ENCODE peak calls at places on chromosomes 11 and 22, in seven cellular contexts. N, S, V, A, I, Z and E are unnamed samples.

GRCh38 chr22:37051629-37052385 is at the start of gene KCTD17:
- DNase-seq in I (peak), S (peak), A (peak), N (peak), Z (peak), V (peak), E (peak)

GRCh38 chr11:37721485-37721884 is 1123.4 kb upstream of the RAG2 start:
- DNase-seq in N (no peak), V (peak), I (peak), S (no peak), Z (peak), A (no peak), E (no peak)

GRCh38 chr11:65437436-65438227 is 15.0 kb downstream of the NEAT1 start:
- DNase-seq in V (peak), Z (peak), A (no peak), I (no peak), N (no peak), S (no peak), E (peak)

GRCh38 chr11:72239296-72239848 is 4.6 kb downstream of the PHOX2A start:
- DNase-seq in N (peak), A (no peak), V (peak), I (peak), S (no peak), Z (peak), E (peak)

GRCh38 chr11:100515087-100515486 is 172.0 kb upstream of the ARHGAP42 start:
- DNase-seq in V (peak), I (peak), Z (peak), N (no peak), S (peak), A (no peak), E (no peak)

GRCh38 chr11:59754494-59754858 is 700 bp upstream of the STX3 start:
- DNase-seq in N (peak), S (peak), V (no peak), Z (peak), A (peak), I (peak), E (no peak)

GRCh38 chr11:110059706-110060430 is 33.3 kb upstream of the ZC3H12C start:
- DNase-seq in V (peak), A (no peak), N (no peak), Z (peak), I (peak), S (no peak), E (peak)

GRCh38 chr11:122101625-122102291 is 14.3 kb downstream of the BLID start:
- DNase-seq in A (no peak), N (peak), I (peak), S (peak), Z (peak), V (peak), E (peak)

GRCh38 chr11:103051986-103052385 is 40.0 kb downstream of the DCUN1D5 start:
- DNase-seq in N (no peak), Z (peak), A (no peak), V (no peak), I (peak), S (no peak), E (peak)

GRCh38 chr11:12512826-12513395 is 135.5 kb downstream of the PARVA start:
- DNase-seq in N (no peak), S (no peak), I (no peak), A (no peak), Z (no peak), V (no peak), E (no peak)

GRCh38 chr11:87463486-87464102 is 425.9 kb downstream of the TMEM135 start:
- DNase-seq in I (peak), Z (peak), N (no peak), V (peak), S (no peak), A (peak), E (peak)
- TF ChIP-seq CTCF in I (peak), Z (peak), N (peak), V (peak), S (peak), A (peak), E (peak)

GRCh38 chr11:34308821-34309585 is 48.8 kb downstream of the ABTB2 start:
- DNase-seq in I (peak), A (peak), N (no peak), V (peak), Z (peak), S (no peak), E (peak)
- TF ChIP-seq CTCF in I (no peak), A (no peak), N (no peak), V (no peak), Z (no peak), S (no peak), E (peak)

GRCh38 chr11:126231725-126232459 is 20.3 kb downstream of the FAM118B start:
- DNase-seq in A (no peak), Z (peak), S (no peak), V (peak), I (peak), N (no peak), E (peak)

GRCh38 chr11:126229782-126230540 is 18.4 kb downstream of the FAM118B start:
- DNase-seq in Z (peak), A (no peak), N (no peak), I (peak), S (no peak), V (peak), E (peak)

GRCh38 chr11:126232683-126233082 is 21.1 kb downstream of the FAM118B start:
- DNase-seq in V (no peak), Z (no peak), A (no peak), I (no peak), N (no peak), S (no peak), E (no peak)

GRCh38 chr11:126233391-126233790 is 21.8 kb downstream of the FAM118B start:
- DNase-seq in V (no peak), S (no peak), Z (peak), N (no peak), A (no peak), I (peak), E (no peak)
- TF ChIP-seq CTCF in V (no peak), S (no peak), Z (no peak), N (no peak), A (no peak), I (no peak), E (no peak)

DNA sequence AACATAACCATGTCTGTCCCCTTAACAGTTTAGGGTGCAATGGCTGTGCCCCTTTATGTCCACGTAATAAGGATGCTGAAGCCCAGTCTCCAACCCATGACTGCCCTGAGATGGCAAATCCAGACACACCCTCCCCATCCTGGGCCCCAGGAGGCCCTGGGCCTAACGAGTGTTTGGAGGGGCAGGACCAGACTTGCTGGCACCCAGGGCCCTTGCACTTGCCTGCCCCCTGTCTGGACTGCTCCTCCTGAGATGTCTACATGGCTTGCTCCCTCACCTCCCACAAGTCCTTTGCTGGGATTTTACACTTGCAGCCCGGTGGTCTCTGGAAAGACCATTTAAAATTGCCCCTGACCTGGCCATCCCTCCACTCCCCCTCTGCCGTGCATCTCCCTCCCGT is 132.2 kb upstream of the NECTIN1 start:
- DNase-seq in S (no peak), Z (no peak), N (no peak), I (no peak), A (no peak), V (no peak), E (no peak)
- TF ChIP-seq CTCF in S (no peak), Z (no peak), N (no peak), I (no peak), A (no peak), V (no peak), E (no peak)

GRCh38 chr11:61791737-61792309 is 576 bp downstream of the TMEM258 start:
- DNase-seq in I (peak), N (peak), V (peak), Z (peak), S (peak), A (peak), E (peak)
- TF ChIP-seq CTCF in I (no peak), N (no peak), V (no peak), Z (no peak), S (peak), A (no peak), E (peak)

GRCh38 chr22:39481054-39481453 is 21.0 kb upstream of the MIEF1 start:
- DNase-seq in I (peak), S (no peak), V (no peak), Z (no peak), A (no peak), N (no peak), E (no peak)

GRCh38 chr22:39478461-39478860 is 21.6 kb downstream of the MGAT3 start:
- DNase-seq in N (peak), A (peak), Z (no peak), S (peak), I (no peak), V (no peak), E (no peak)

GRCh38 chr22:39481595-39481994 is 20.5 kb upstream of the MIEF1 start:
- DNase-seq in N (no peak), I (no peak), Z (no peak), S (no peak), A (no peak), V (no peak), E (no peak)

GRCh38 chr22:39479254-39479653 is 22.4 kb downstream of the MGAT3 start:
- DNase-seq in S (no peak), V (no peak), N (no peak), Z (no peak), I (no peak), A (no peak), E (no peak)

GRCh38 chr22:39482768-39483167 is 19.3 kb upstream of the MIEF1 start:
- DNase-seq in Z (peak), N (no peak), I (no peak), A (no peak), S (no peak), V (no peak), E (no peak)
- TF ChIP-seq CTCF in Z (no peak), N (no peak), I (no peak), A (no peak), S (no peak), V (no peak), E (no peak)

GRCh38 chr11:93248602-93249001 is 50.8 kb upstream of the SLC36A4 start:
- DNase-seq in Z (peak), N (no peak), A (no peak), I (no peak), S (no peak), V (peak), E (peak)
- TF ChIP-seq CTCF in Z (peak), N (no peak), A (no peak), I (peak), S (peak), V (peak), E (peak)

GRCh38 chr22:48959496-48959895 is 868.2 kb downstream of the BRD1 start:
- DNase-seq in N (no peak), I (no peak), S (no peak), A (no peak), V (no peak), Z (no peak), E (no peak)

GRCh38 chr22:48957987-48958321 is 869.7 kb downstream of the BRD1 start:
- DNase-seq in N (no peak), Z (no peak), I (no peak), S (no peak), A (no peak), V (no peak), E (no peak)

GRCh38 chr22:48961705-48962104 is 866.0 kb downstream of the BRD1 start:
- DNase-seq in Z (no peak), V (no peak), A (no peak), N (no peak), I (no peak), S (no peak), E (no peak)

GRCh38 chr22:48960576-48960975 is 867.1 kb downstream of the BRD1 start:
- DNase-seq in S (no peak), I (no peak), N (no peak), V (no peak), A (no peak), Z (no peak), E (no peak)

GRCh38 chr22:48960981-48961655 is 866.6 kb downstream of the BRD1 start:
- DNase-seq in S (no peak), N (no peak), Z (no peak), A (no peak), I (peak), V (no peak), E (no peak)
- TF ChIP-seq CTCF in S (no peak), N (no peak), Z (no peak), A (no peak), I (no peak), V (no peak), E (no peak)